ENCODE peak calls at places on chromosomes 12 and 14, in eight cellular contexts. W is pancreas; O is lower lobe of right lung; R is effector memory CD4-positive, alpha-beta T cell; B is A549; X is mesenchymal stem cell; U is heart left ventricle; H is body of pancreas. S is an unnamed sample.

GRCh38 chr12:99110212-99110611 is 465.1 kb downstream of the APAF1 start:
- DNase-seq in W (no peak), O (no peak), R (no peak), B (no peak), X (no peak), U (no peak), H (no peak), S (no peak)

GRCh38 chr12:88781909-88782308 is 201.6 kb upstream of the KITLG start:
- DNase-seq in W (no peak), O (no peak), R (no peak), B (no peak), X (peak; percentile 2), U (no peak), H (no peak), S (no peak)

GRCh38 chr12:20778969-20779368 is 31.5 kb upstream of the SLCO1B3 start:
- DNase-seq in W (no peak), O (no peak), R (no peak), B (no peak), X (no peak), U (no peak), H (no peak), S (no peak)

GRCh38 chr12:77120695-77121094 is 55.3 kb upstream of the E2F7 start:
- DNase-seq in W (no peak), O (no peak), R (no peak), B (no peak), X (peak; percentile 49), U (no peak), H (no peak), S (no peak)

GRCh38 chr12:3243376-3244084 is 166.4 kb downstream of the TSPAN9 start:
- DNase-seq in W (no peak), O (no peak), R (no peak), B (no peak), X (no peak), U (no peak), H (peak; percentile 28), S (no peak)

GRCh38 chr14:73825551-73826188 is 26.0 kb upstream of the PTGR2 start:
- DNase-seq in W (peak; percentile 88), O (peak; percentile 95), R (peak; percentile 59), B (peak; percentile 83), X (peak; percentile 81), U (peak; percentile 95), H (peak; percentile 96), S (peak; percentile 86)

GRCh38 chr12:70964867-70965469 is 44.4 kb upstream of the PTPRR start:
- DNase-seq in W (no peak), O (no peak), R (no peak), B (no peak), X (no peak), U (no peak), H (no peak), S (no peak)

GRCh38 chr12:19223018-19223417 is 93.5 kb downstream of the PLEKHA5 start:
- DNase-seq in W (no peak), O (no peak), R (no peak), B (peak; percentile 37), X (no peak), U (no peak), H (no peak), S (no peak)

GRCh38 chr12:103626498-103626897 is 39.4 kb downstream of the STAB2 start:
- DNase-seq in W (no peak), O (no peak), R (no peak), B (peak; percentile 88), X (peak; percentile 35), U (peak; percentile 77), H (no peak), S (peak; percentile 45)

GRCh38 chr12:18332173-18332572 is 70.9 kb downstream of the PIK3C2G start:
- DNase-seq in W (no peak), O (no peak), R (no peak), B (no peak), X (no peak), U (no peak), H (no peak), S (no peak)

GRCh38 chr12:50375802-50376201 is 20.6 kb downstream of the FAM186A start:
- DNase-seq in W (no peak), O (no peak), R (no peak), B (no peak), X (no peak), U (no peak), H (no peak), S (no peak)

GRCh38 chr12:57518920-57519757 is 1.2 kb downstream of the DDIT3 start:
- DNase-seq in W (peak; percentile 45), O (no peak), R (no peak), B (peak; percentile 51), X (peak; percentile 43), U (peak; percentile 71), H (peak; percentile 57), S (peak; percentile 75)

GRCh38 chr12:116159175-116159574 is 118.3 kb downstream of the MED13L start:
- DNase-seq in W (no peak), O (no peak), R (no peak), B (no peak), X (peak; percentile 75), U (no peak), H (no peak), S (no peak)

GRCh38 chr14:61174395-61175386 is 106.4 kb downstream of the TMEM30B start:
- DNase-seq in W (no peak), O (no peak), R (no peak), B (no peak), X (peak; percentile 67), U (no peak), H (no peak), S (no peak)

GRCh38 chr12:58302487-58303011 is 361.2 kb downstream of the ATP23 start:
- DNase-seq in W (no peak), O (no peak), R (no peak), B (peak; percentile 42), X (peak; percentile 79), U (no peak), H (peak; percentile 24), S (no peak)

GRCh38 chr14:100440207-100440631 is 117.1 kb downstream of the SLC25A47 start:
- DNase-seq in W (peak; percentile 74), O (peak; percentile 84), R (no peak), B (peak; percentile 81), X (peak; percentile 51), U (peak; percentile 73), H (peak; percentile 85), S (peak; percentile 62)

GRCh38 chr14:90846511-90846910 is 30.3 kb upstream of the TTC7B start:
- DNase-seq in W (no peak), O (no peak), R (no peak), B (no peak), X (peak; percentile 13), U (no peak), H (no peak), S (no peak)

GRCh38 chr14:48665077-48665784 is 920.9 kb downstream of the RPS29 start:
- DNase-seq in W (no peak), O (no peak), R (no peak), B (no peak), X (no peak), U (no peak), H (no peak), S (no peak)

GRCh38 chr12:117685115-117685926 is 283.5 kb downstream of the KSR2 start:
- DNase-seq in W (peak; percentile 67), O (no peak), R (no peak), B (peak; percentile 96), X (peak; percentile 92), U (no peak), H (peak; percentile 77), S (peak; percentile 61)

GRCh38 chr12:110796952-110797351 is 49.8 kb upstream of the CCDC63 start:
- DNase-seq in W (no peak), O (no peak), R (no peak), B (no peak), X (no peak), U (no peak), H (no peak), S (no peak)

GRCh38 chr12:130041983-130042812 is 120.1 kb upstream of the FZD10 start:
- DNase-seq in W (no peak), O (peak; percentile 64), R (no peak), B (no peak), X (no peak), U (no peak), H (peak; percentile 61), S (no peak)

GRCh38 chr12:106392746-106393145 is 35.2 kb downstream of the POLR3B start:
- DNase-seq in W (no peak), O (no peak), R (no peak), B (no peak), X (no peak), U (no peak), H (no peak), S (no peak)

GRCh38 chr12:107929436-107929835 is 154.9 kb downstream of the ASCL4 start:
- DNase-seq in W (no peak), O (no peak), R (no peak), B (peak; percentile 80), X (no peak), U (no peak), H (no peak), S (no peak)

GRCh38 chr14:61569783-61570182 is 125.5 kb upstream of the HIF1A start:
- DNase-seq in W (no peak), O (peak; percentile 79), R (no peak), B (no peak), X (peak; percentile 57), U (peak; percentile 68), H (no peak), S (no peak)

GRCh38 chr12:108128221-108129016 is 669 bp upstream of the WSCD2 start:
- DNase-seq in W (no peak), O (no peak), R (no peak), B (no peak), X (no peak), U (no peak), H (no peak), S (no peak)

GRCh38 chr12:27337376-27337775 is 4.7 kb downstream of the BMAL2 start:
- DNase-seq in W (no peak), O (no peak), R (no peak), B (no peak), X (no peak), U (no peak), H (no peak), S (no peak)
- H3K4me1 ChIP-seq in W (peaks cover 9% of the 10 kb centered on the region), O (peaks cover 10% of the 10 kb centered on the region), R (peaks cover 4% of the 10 kb centered on the region), B (peaks cover 36% of the 10 kb centered on the region), X (peaks cover 9% of the 10 kb centered on the region), U (peaks cover 10% of the 10 kb centered on the region), H (peaks cover 39% of the 10 kb centered on the region), S (peaks cover 15% of the 10 kb centered on the region)

DNA sequence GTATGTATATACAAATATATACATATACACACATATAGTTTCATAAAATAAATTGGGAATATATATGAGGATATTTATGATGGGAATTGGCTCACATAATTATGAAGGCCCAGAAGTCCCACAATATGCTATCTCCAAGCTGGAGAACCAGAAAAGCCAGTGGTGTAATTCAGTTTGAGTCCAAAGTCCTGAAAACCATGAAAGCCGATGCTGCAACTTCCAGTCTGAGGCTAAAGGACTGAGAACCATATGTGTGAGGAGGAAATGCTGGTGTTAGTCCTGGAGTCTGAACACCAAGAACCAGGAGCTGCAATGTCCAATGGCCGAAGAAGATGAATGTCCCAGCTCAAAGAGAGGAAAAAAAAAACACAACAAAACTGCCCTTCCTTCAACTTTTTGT is 65.5 kb upstream of the PRKD1 start:
- DNase-seq in W (no peak), O (no peak), R (no peak), B (no peak), X (no peak), U (no peak), H (no peak), S (no peak)
- H3K9me3 ChIP-seq in W (no peaks in the 10 kb centered on the region), O (no peaks in the 10 kb centered on the region), R (no peaks in the 10 kb centered on the region), B (no peaks in the 10 kb centered on the region), X (no peaks in the 10 kb centered on the region), U (no peaks in the 10 kb centered on the region), H (no peaks in the 10 kb centered on the region), S (no peaks in the 10 kb centered on the region)

GRCh38 chr12:32897688-32898573 is 1.4 kb upstream of the PKP2 start:
- DNase-seq in W (no peak), O (no peak), R (no peak), B (no peak), X (no peak), U (no peak), H (no peak), S (no peak)
- H3K4me1 ChIP-seq in W (no peaks in the 10 kb centered on the region), O (peaks cover 43% of the 10 kb centered on the region), R (peaks cover 3% of the 10 kb centered on the region), B (peaks cover 28% of the 10 kb centered on the region), X (peaks cover 10% of the 10 kb centered on the region), U (peaks cover 3% of the 10 kb centered on the region), H (peaks cover 50% of the 10 kb centered on the region), S (peaks cover 55% of the 10 kb centered on the region)

GRCh38 chr12:68768431-68768934 is 22.5 kb downstream of the SLC35E3 start:
- DNase-seq in W (no peak), O (no peak), R (no peak), B (no peak), X (no peak), U (no peak), H (no peak), S (no peak)
- H3K9me3 ChIP-seq in W (no peaks in the 10 kb centered on the region), O (no peaks in the 10 kb centered on the region), R (no peaks in the 10 kb centered on the region), B (no peaks in the 10 kb centered on the region), X (no peaks in the 10 kb centered on the region), U (no peaks in the 10 kb centered on the region), H (no peaks in the 10 kb centered on the region), S (no peaks in the 10 kb centered on the region)

S was measured in Caco-2.